ENCODE peak calls at places on chromosomes 3 and 15, in five cellular contexts. One of them, this sample, is unnamed.

GRCh38 chr15:70494861-70495571 is 268.3 kb downstream of the UACA start:
- DNase-seq in ureter: no peak
- DNase-seq in LoVo: peak; percentile 94
- DNase-seq in KBM-7: peak; percentile 39
- DNase-seq in nucleus accumbens: no peak
- DNase-seq in this sample: no peak

GRCh38 chr15:91113036-91113435 is 13.0 kb downstream of the SV2B start:
- DNase-seq in ureter: no peak
- DNase-seq in LoVo: no peak
- DNase-seq in KBM-7: no peak
- DNase-seq in nucleus accumbens: no peak
- DNase-seq in this sample: no peak

GRCh38 chr3:40042752-40043443 is 233.5 kb downstream of the MYRIP start:
- DNase-seq in ureter: no peak
- DNase-seq in LoVo: no peak
- DNase-seq in KBM-7: no peak
- DNase-seq in nucleus accumbens: no peak
- DNase-seq in this sample: no peak

GRCh38 chr3:127408684-127409420 is 121.0 kb upstream of the PRR20G start:
- DNase-seq in ureter: peak; percentile 36
- DNase-seq in LoVo: no peak
- DNase-seq in KBM-7: no peak
- DNase-seq in nucleus accumbens: no peak
- DNase-seq in this sample: no peak

GRCh38 chr3:123799544-123800351 is 84.4 kb downstream of the MYLK start:
- DNase-seq in ureter: no peak
- DNase-seq in LoVo: peak; percentile 66
- DNase-seq in KBM-7: no peak
- DNase-seq in nucleus accumbens: no peak
- DNase-seq in this sample: no peak

GRCh38 chr3:31508452-31509146 is 24.1 kb upstream of the STT3B start:
- DNase-seq in ureter: no peak
- DNase-seq in LoVo: no peak
- DNase-seq in KBM-7: no peak
- DNase-seq in nucleus accumbens: no peak
- DNase-seq in this sample: no peak

GRCh38 chr3:15562560-15562959 is 38.8 kb downstream of the HACL1 start:
- DNase-seq in ureter: no peak
- DNase-seq in LoVo: no peak
- DNase-seq in KBM-7: no peak
- DNase-seq in nucleus accumbens: no peak
- DNase-seq in this sample: no peak

GRCh38 chr3:64082411-64082810 is 59.1 kb upstream of the PSMD6 start:
- DNase-seq in ureter: no peak
- DNase-seq in LoVo: no peak
- DNase-seq in KBM-7: no peak
- DNase-seq in nucleus accumbens: no peak
- DNase-seq in this sample: no peak

GRCh38 chr3:124329723-124330122 is 337.8 kb upstream of the ROPN1 start:
- DNase-seq in ureter: no peak
- DNase-seq in LoVo: no peak
- DNase-seq in KBM-7: no peak
- DNase-seq in nucleus accumbens: no peak
- DNase-seq in this sample: no peak

GRCh38 chr15:69305204-69305931 is 6.7 kb downstream of the PAQR5 start:
- DNase-seq in ureter: no peak
- DNase-seq in LoVo: peak; percentile 36
- DNase-seq in KBM-7: no peak
- DNase-seq in nucleus accumbens: no peak
- DNase-seq in this sample: no peak

GRCh38 chr3:184651945-184652344 is 59.9 kb downstream of the MAGEF1 start:
- DNase-seq in ureter: no peak
- DNase-seq in LoVo: peak; percentile 32
- DNase-seq in KBM-7: no peak
- DNase-seq in nucleus accumbens: no peak
- DNase-seq in this sample: no peak

GRCh38 chr15:70853855-70854668 is at the start of gene LARP6:
- DNase-seq in ureter: no peak
- DNase-seq in LoVo: peak; percentile 71
- DNase-seq in KBM-7: peak; percentile 20
- DNase-seq in nucleus accumbens: no peak
- DNase-seq in this sample: peak; percentile 46

GRCh38 chr15:22952826-22953579 is 27.2 kb downstream of the CYFIP1 start:
- DNase-seq in ureter: no peak
- DNase-seq in LoVo: no peak
- DNase-seq in KBM-7: no peak
- DNase-seq in nucleus accumbens: no peak
- DNase-seq in this sample: no peak

GRCh38 chr3:5787863-5788488 is 600.5 kb downstream of the EDEM1 start:
- DNase-seq in ureter: no peak
- DNase-seq in LoVo: no peak
- DNase-seq in KBM-7: peak; percentile 9
- DNase-seq in nucleus accumbens: peak; percentile 24
- DNase-seq in this sample: peak; percentile 6

GRCh38 chr3:49883992-49884391 is 14.3 kb upstream of the CAMKV start:
- DNase-seq in ureter: no peak
- DNase-seq in LoVo: no peak
- DNase-seq in KBM-7: no peak
- DNase-seq in nucleus accumbens: no peak
- DNase-seq in this sample: no peak

GRCh38 chr15:43516801-43517353 is 531 bp upstream of the MAP1A start:
- DNase-seq in ureter: no peak
- DNase-seq in LoVo: no peak
- DNase-seq in KBM-7: no peak
- DNase-seq in nucleus accumbens: no peak
- DNase-seq in this sample: no peak

GRCh38 chr3:139101396-139101795 is 56.7 kb upstream of the PRR23C start:
- DNase-seq in ureter: no peak
- DNase-seq in LoVo: no peak
- DNase-seq in KBM-7: no peak
- DNase-seq in nucleus accumbens: no peak
- DNase-seq in this sample: no peak